ENCODE peak calls at places on chromosomes 1 and 21, in ten cellular contexts. V, C, P, X, O, K, M, Y, I and N are unnamed samples.

GRCh38 chr1:31239653-31240241 is at the start of gene NKAIN1:
- DNase-seq in O (peak), X (peak), V (no peak), P (no peak), I (no peak), Y (peak), K (no peak), C (peak), M (peak), N (no peak)

GRCh38 chr1:193259619-193260018 is 73.2 kb upstream of the B3GALT2 start:
- DNase-seq in M (no peak), Y (no peak), C (no peak), K (no peak), O (no peak), I (no peak), X (no peak), V (no peak), P (no peak), N (no peak)

GRCh38 chr1:183144752-183145151 is 41.3 kb upstream of the LAMC2 start:
- DNase-seq in Y (no peak), X (no peak), O (no peak), I (no peak), P (no peak), M (no peak), C (no peak), K (no peak), V (no peak), N (no peak)

GRCh38 chr1:81848880-81849500 is 48.3 kb downstream of the ADGRL2 start:
- DNase-seq in X (no peak), Y (no peak), C (no peak), V (no peak), I (no peak), P (no peak), M (no peak), K (no peak), O (no peak), N (no peak)

GRCh38 chr1:162676767-162677166 is 44.5 kb downstream of the DDR2 start:
- DNase-seq in V (no peak), O (no peak), Y (no peak), M (peak), X (no peak), P (no peak), K (no peak), C (no peak), I (no peak), N (peak)

GRCh38 chr1:213066363-213066762 is 15.3 kb downstream of the RPS6KC1 start:
- DNase-seq in C (no peak), O (no peak), V (no peak), P (no peak), Y (no peak), K (no peak), I (no peak), M (no peak), X (no peak), N (peak)

GRCh38 chr1:221829327-221830011 is 87.6 kb upstream of the DUSP10 start:
- DNase-seq in O (no peak), M (peak), V (no peak), C (peak), Y (no peak), P (peak), X (peak), K (peak), I (peak), N (peak)

GRCh38 chr1:56375184-56375837 is 204.1 kb downstream of the PLPP3 start:
- DNase-seq in K (peak), X (no peak), I (no peak), C (no peak), M (peak), V (no peak), Y (peak), P (no peak), O (no peak), N (peak)

GRCh38 chr1:205536759-205537361 is 32.4 kb downstream of the CDK18 start:
- DNase-seq in P (no peak), I (no peak), M (no peak), X (no peak), K (no peak), C (no peak), O (peak), Y (no peak), V (peak), N (no peak)

GRCh38 chr1:165712764-165713163 is 14.4 kb upstream of the ALDH9A1 start:
- DNase-seq in C (no peak), V (no peak), Y (no peak), P (no peak), M (no peak), K (no peak), O (no peak), X (no peak), I (no peak), N (no peak)

GRCh38 chr1:154442006-154442740 is 37.0 kb downstream of the IL6R start:
- DNase-seq in V (no peak), X (peak), C (peak), M (no peak), Y (no peak), P (no peak), O (no peak), I (no peak), K (no peak), N (no peak)

GRCh38 chr1:65510961-65511360 is 90.5 kb downstream of the LEPR start:
- DNase-seq in C (no peak), O (no peak), K (no peak), V (no peak), P (no peak), I (no peak), Y (no peak), X (no peak), M (no peak), N (no peak)

GRCh38 chr1:158037876-158038359 is 44.5 kb downstream of the KIRREL1 start:
- DNase-seq in Y (no peak), X (peak), K (peak), P (no peak), C (peak), O (no peak), V (no peak), M (peak), I (no peak), N (peak)

GRCh38 chr1:9593147-9593491 is 4.4 kb downstream of the TMEM201 start:
- DNase-seq in K (no peak), X (no peak), M (no peak), C (no peak), O (no peak), V (no peak), P (no peak), Y (no peak), I (no peak), N (no peak)

GRCh38 chr1:81695741-81696140 is 105.0 kb upstream of the ADGRL2 start:
- DNase-seq in X (peak), V (no peak), K (peak), M (peak), O (no peak), Y (peak), P (no peak), C (peak), I (peak), N (peak)

GRCh38 chr1:227062306-227062705 is 122.2 kb downstream of the COQ8A start:
- DNase-seq in M (no peak), I (no peak), K (no peak), Y (no peak), C (no peak), P (no peak), X (no peak), O (no peak), V (no peak), N (no peak)

GRCh38 chr1:63739452-63739851 is 34.4 kb upstream of the ROR1 start:
- DNase-seq in P (no peak), C (no peak), I (no peak), V (no peak), Y (no peak), O (no peak), X (peak), M (no peak), K (peak), N (no peak)

GRCh38 chr1:158124034-158124433 is 56.7 kb upstream of the CD1D start:
- DNase-seq in V (no peak), I (no peak), X (peak), K (peak), Y (no peak), M (no peak), O (no peak), P (no peak), C (peak), N (no peak)

GRCh38 chr1:104989012-104989411 is 1239.3 kb downstream of the AMY1C start:
- DNase-seq in X (no peak), O (no peak), P (no peak), K (no peak), M (no peak), Y (no peak), C (no peak), V (no peak), I (no peak), N (no peak)

GRCh38 chr1:48876221-48876785 is 99.6 kb upstream of the BEND5 start:
- DNase-seq in X (peak), C (peak), O (no peak), I (peak), V (no peak), Y (no peak), M (peak), K (peak), P (peak), N (peak)

GRCh38 chr1:48882020-48882419 is 105.3 kb upstream of the BEND5 start:
- DNase-seq in X (peak), Y (no peak), V (no peak), M (no peak), C (no peak), P (no peak), K (peak), O (no peak), I (no peak), N (no peak)

GRCh38 chr1:48873944-48874343 is 97.3 kb upstream of the BEND5 start:
- DNase-seq in X (no peak), I (no peak), K (no peak), Y (no peak), O (no peak), C (no peak), M (no peak), V (no peak), P (no peak), N (no peak)

GRCh38 chr1:48875736-48876135 is 99.0 kb upstream of the BEND5 start:
- DNase-seq in M (no peak), I (no peak), O (no peak), V (no peak), C (no peak), X (no peak), K (no peak), Y (peak), P (no peak), N (no peak)

DNA sequence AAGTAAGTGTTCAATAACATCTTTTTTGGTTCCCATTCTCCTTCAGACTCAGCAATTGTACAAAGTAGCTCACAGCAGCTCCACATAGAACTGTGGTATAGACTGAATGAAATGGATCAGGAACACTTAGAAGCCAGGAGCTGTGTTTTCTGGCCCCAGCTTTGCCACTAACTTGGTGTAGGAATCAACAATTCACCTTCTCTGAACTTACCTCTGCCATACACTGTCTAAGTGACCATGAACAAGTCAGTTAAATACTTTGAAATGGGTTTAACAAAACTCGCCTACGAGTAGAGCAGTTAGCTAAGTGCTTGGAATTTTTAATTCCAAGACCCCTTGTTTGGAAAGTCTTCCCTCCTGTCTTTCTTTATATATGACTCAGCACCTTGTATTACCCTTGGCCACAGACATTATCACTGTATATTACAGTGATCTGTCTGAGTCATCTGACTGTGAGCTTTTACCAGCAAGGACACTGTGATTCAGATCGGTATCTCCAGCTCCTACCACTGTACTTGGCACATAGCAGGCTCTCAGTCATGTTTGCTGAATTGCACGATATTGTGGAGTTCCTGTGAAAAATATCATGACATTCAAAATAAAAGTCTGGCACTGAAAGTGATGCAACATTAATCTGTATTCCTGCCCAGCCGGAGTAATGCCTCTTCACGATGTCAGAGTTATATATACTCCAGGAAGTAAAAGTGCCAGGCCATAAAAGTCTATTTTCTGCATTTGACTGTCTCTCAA is 101.7 kb upstream of the BEND5 start:
- DNase-seq in Y (no peak), K (peak), M (peak), V (no peak), O (no peak), C (peak), X (peak), I (peak), P (peak), N (peak)
- H3K4me3 ChIP-seq in Y (no peak), K (no peak), M (no peak), V (no peak), O (no peak), C (no peak), X (no peak), I (no peak), P (no peak), N (no peak)

GRCh38 chr1:225554216-225554812 is 98.6 kb downstream of the ENAH start:
- DNase-seq in O (no peak), K (peak), P (peak), I (no peak), C (peak), X (peak), V (no peak), Y (no peak), M (peak), N (peak)
- TF ChIP-seq CTCF in O (peak), K (peak), P (peak), I (peak), C (peak), X (peak), V (peak), Y (peak), M (peak), N (peak)

DNA sequence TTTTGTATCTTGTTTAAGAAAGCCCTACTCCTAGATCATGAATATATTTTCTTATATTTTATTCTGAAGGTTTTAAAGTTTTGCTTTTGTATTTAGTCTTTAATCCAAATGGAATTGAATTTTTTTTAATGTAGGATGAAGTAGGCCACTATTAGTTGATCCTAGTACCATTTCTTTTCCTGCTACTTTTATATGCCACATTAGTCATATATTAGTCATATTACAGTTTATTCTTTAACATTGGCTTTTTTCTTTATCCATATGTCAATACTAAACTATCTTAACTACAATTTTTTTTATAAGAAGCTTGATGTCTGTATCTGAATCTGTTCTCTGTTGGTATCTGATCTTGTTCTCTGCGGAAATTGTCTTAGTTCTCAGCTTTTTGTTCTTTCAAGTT is 48.8 kb downstream of the MAN1A2 start:
- DNase-seq in K (peak), V (no peak), C (no peak), Y (no peak), O (no peak), P (no peak), M (no peak), X (no peak), I (no peak), N (no peak)
- H3K4me3 ChIP-seq in K (no peak), V (no peak), C (no peak), Y (no peak), O (no peak), P (no peak), M (no peak), X (no peak), I (no peak), N (no peak)

DNA sequence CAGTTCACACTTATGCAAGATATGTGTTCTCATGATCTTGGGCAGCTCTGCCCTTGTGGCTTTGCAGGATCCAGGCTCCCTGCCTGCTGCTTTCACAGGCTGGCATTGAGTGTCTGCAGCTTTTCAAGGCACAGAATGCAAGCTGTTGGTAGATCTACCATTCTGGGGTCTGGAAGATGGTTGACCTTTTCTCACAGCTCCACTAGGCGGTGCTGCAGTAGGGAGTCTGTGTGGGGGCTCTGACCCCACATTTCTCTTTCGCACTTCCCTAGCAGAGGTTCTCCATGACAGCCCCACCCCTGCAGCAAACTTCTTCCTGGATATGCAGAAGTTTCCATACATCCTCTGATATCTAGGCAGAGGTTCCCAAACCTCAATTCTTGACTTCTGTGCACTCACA is 500.5 kb downstream of the BRINP3 start:
- DNase-seq in I (no peak), C (no peak), O (no peak), K (no peak), P (no peak), V (no peak), Y (no peak), M (no peak), X (no peak), N (no peak)
- TF ChIP-seq CTCF in I (no peak), C (no peak), O (no peak), K (no peak), P (no peak), V (no peak), Y (no peak), M (no peak), X (no peak), N (no peak)

GRCh38 chr1:160284782-160285344 is at the start of gene PEX19:
- DNase-seq in K (peak), M (peak), X (peak), I (peak), O (peak), P (peak), C (peak), V (peak), Y (peak), N (peak)

GRCh38 chr1:160282807-160283206 is 2.1 kb downstream of the PEX19 start:
- DNase-seq in V (no peak), P (no peak), O (no peak), X (no peak), K (no peak), M (no peak), Y (no peak), C (no peak), I (no peak), N (no peak)

GRCh38 chr1:160284220-160284781 is 632 bp downstream of the PEX19 start:
- DNase-seq in I (no peak), K (peak), O (no peak), V (peak), Y (peak), M (peak), P (no peak), C (peak), X (peak), N (peak)

DNA sequence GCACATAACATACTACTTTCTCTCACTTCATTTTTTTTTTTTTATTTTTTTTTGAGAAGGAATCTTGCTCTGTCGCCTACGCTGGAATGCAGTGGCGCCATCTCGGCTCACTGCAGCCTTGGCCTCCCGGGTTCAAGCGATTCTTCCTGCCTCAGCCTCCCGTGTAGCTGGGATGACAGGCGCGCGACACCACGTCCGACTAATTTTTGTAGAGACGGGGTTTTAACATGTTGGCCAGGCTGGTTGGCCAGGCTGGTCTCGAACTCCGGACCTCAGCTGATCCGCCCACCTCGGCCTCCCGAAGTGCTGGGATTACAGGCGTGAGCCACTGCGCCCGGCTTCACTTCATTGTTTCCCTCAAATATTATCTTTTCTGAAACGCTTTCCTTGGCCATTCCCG is 573 bp upstream of the PEX19 start:
- DNase-seq in C (no peak), M (no peak), X (no peak), K (no peak), O (no peak), V (no peak), I (no peak), Y (no peak), P (no peak), N (no peak)
- H3K4me3 ChIP-seq in C (peak), M (peak), X (no peak), K (no peak), O (peak), V (peak), I (peak), Y (peak), P (no peak), N (peak)

GRCh38 chr21:29290245-29290644 is 8.5 kb upstream of the BACH1 start:
- DNase-seq in P (no peak), M (no peak), V (no peak), Y (no peak), K (no peak), O (no peak), X (no peak), C (no peak), I (no peak), N (no peak)

GRCh38 chr21:29296452-29296851 is 2.3 kb upstream of the BACH1 start:
- DNase-seq in C (no peak), X (no peak), O (no peak), P (no peak), Y (no peak), I (no peak), M (no peak), K (no peak), V (no peak), N (no peak)

GRCh38 chr21:29295066-29295650 is 3.6 kb upstream of the BACH1 start:
- DNase-seq in V (no peak), C (no peak), K (no peak), M (no peak), I (no peak), X (no peak), O (no peak), P (no peak), Y (no peak), N (no peak)

GRCh38 chr21:29289317-29289716 is 9.4 kb upstream of the BACH1 start:
- DNase-seq in M (no peak), O (no peak), C (peak), P (no peak), K (no peak), I (no peak), V (no peak), X (no peak), Y (no peak), N (peak)

DNA sequence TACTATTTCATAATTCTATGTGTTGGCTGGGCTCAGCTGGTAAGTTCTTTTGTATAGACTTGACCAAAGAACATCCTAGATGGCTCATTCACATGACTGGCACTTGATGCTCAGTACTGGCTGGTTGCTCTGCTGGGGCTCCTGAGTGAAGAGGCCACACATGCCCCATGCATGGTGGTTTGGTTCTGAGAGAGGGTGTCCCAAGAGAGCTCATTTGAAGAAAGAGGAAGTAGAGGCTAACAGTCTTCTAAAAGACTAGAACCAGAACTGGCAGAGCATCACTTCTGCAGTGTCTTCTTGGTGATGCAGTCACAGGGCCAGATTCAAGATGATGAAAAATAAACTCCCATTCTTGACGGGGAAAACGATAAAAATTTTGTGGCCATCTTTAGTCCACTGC is 5.2 kb upstream of the BACH1 start:
- DNase-seq in V (no peak), C (no peak), M (no peak), X (no peak), P (no peak), K (no peak), I (no peak), O (no peak), Y (no peak), N (no peak)
- TF ChIP-seq CTCF in V (no peak), C (no peak), M (no peak), X (no peak), P (no peak), K (no peak), I (no peak), O (no peak), Y (no peak), N (no peak)